ENCODE peak calls at places on chromosomes 7 and 10, in six cellular contexts. K is hepatocyte, C is B cell, H is cardiac muscle cell, U is mammary epithelial cell, P is NB4. E is an unnamed sample.

GRCh38 chr10:104576611-104577010 is 64.5 kb upstream of the SORCS3 start:
- DNase-seq in C (no peak), P (no peak), K (no peak), H (no peak), U (no peak), E (no peak)

GRCh38 chr10:24467094-24467493 is 256.6 kb downstream of the ARHGAP21 start:
- DNase-seq in K (no peak), H (no peak), P (no peak), U (peak), C (no peak), E (no peak)

GRCh38 chr7:44970521-44971051 is 8.2 kb downstream of the MYO1G start:
- DNase-seq in P (no peak), H (no peak), K (no peak), C (peak), U (no peak), E (no peak)

GRCh38 chr7:125061776-125062397 is 132.3 kb upstream of the POT1 start:
- DNase-seq in H (no peak), U (peak), P (peak), K (peak), C (no peak), E (no peak)

GRCh38 chr7:155885162-155886160 is 73.2 kb upstream of the SHH start:
- DNase-seq in P (no peak), C (no peak), U (no peak), H (no peak), K (peak), E (peak)

GRCh38 chr7:913736-914520 is 37.6 kb downstream of the GET4 start:
- DNase-seq in U (peak), P (no peak), K (no peak), C (no peak), H (no peak), E (peak)

GRCh38 chr7:101984141-101984879 is 166.9 kb downstream of the CUX1 start:
- DNase-seq in C (no peak), U (no peak), H (no peak), K (no peak), P (no peak), E (no peak)

GRCh38 chr7:78203042-78203720 is 404.6 kb downstream of the PHTF2 start:
- DNase-seq in K (no peak), C (no peak), P (no peak), U (no peak), H (no peak), E (no peak)

GRCh38 chr10:31320179-31320597 is 1.2 kb downstream of the ZEB1 start:
- DNase-seq in P (peak), C (peak), H (peak), U (peak), K (peak), E (peak)

GRCh38 chr7:42691030-42691639 is 220.7 kb downstream of the C7orf25 start:
- DNase-seq in U (peak), P (peak), H (peak), K (peak), C (no peak), E (no peak)

GRCh38 chr7:107286751-107287621 is 118.2 kb downstream of the HBP1 start:
- DNase-seq in C (no peak), H (no peak), K (no peak), U (no peak), P (no peak), E (no peak)

GRCh38 chr10:93208717-93209464 is 135.2 kb downstream of the CYP26A1 start:
- DNase-seq in H (no peak), P (no peak), U (peak), C (no peak), K (no peak), E (no peak)

GRCh38 chr7:45001138-45001694 is 1.2 kb downstream of the CCM2 start:
- DNase-seq in U (peak), K (peak), P (peak), H (no peak), C (peak), E (peak)

GRCh38 chr10:121043124-121043849 is 192.1 kb downstream of the WDR11 start:
- DNase-seq in P (no peak), H (no peak), U (no peak), C (no peak), K (peak), E (peak)

GRCh38 chr7:118153551-118154177 is 30.3 kb upstream of the LSM8 start:
- DNase-seq in C (no peak), P (peak), U (peak), H (peak), K (peak), E (peak)

GRCh38 chr10:57815926-57816325 is 451.8 kb downstream of the IPMK start:
- DNase-seq in U (peak), P (no peak), C (no peak), K (no peak), H (no peak), E (peak)

GRCh38 chr10:121661451-121661851 is 63.2 kb upstream of the FGFR2 start:
- DNase-seq in K (no peak), H (no peak), U (no peak), C (no peak), P (no peak), E (no peak)

GRCh38 chr10:69276503-69276902 is 1.8 kb upstream of the HK1 start:
- DNase-seq in U (no peak), H (no peak), C (no peak), K (no peak), P (no peak), E (no peak)

GRCh38 chr10:19119191-19119590 is 70.6 kb downstream of the MALRD1 start:
- DNase-seq in H (no peak), C (no peak), P (no peak), K (no peak), U (no peak), E (no peak)

DNA sequence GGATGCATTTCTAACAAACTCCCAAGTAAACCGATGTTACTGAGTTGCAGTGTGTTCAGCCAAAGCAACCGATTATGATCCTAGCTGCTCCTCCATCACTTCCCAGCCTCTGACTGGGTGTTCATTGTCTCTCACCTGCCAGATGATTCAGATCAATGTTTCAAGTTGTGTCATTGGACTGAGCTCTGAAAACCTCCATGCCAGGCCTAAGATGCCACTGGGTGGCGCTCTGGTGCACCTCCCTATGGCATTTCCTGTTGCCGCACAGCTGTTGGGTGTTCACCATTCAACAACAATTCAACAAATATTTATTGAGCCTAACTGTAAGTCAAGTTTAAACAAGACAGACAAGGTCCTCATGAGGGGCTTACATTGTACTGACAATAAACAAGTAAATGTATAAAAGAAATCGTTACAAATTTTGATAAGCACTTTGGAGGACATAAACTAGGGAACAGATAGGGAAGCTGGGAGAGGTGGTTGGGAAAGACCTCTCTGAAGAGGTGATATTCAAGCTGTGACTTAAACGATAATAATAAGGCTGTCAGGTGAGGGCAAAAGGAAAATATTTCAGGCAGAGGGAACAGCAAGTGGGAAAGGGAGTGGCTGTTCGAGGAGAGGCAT is 22.8 kb downstream of the RGR start:
- DNase-seq in H (peak), U (peak), K (peak), P (peak), C (no peak), E (peak)
- TF ChIP-seq CTCF in H (peak), U (peak), K (peak), P (peak), C (peak), E (no peak)

GRCh38 chr10:10811562-10811961 is 206.1 kb upstream of the CELF2 start:
- DNase-seq in U (no peak), H (no peak), K (no peak), C (no peak), P (no peak), E (no peak)
- TF ChIP-seq CTCF in U (no peak), H (no peak), K (no peak), C (no peak), P (no peak), E (no peak)

GRCh38 chr7:38424750-38425463 is 151.5 kb upstream of the TARP start:
- DNase-seq in P (peak), K (no peak), C (no peak), H (no peak), U (no peak), E (no peak)
- TF ChIP-seq CTCF in P (peak), K (no peak), C (no peak), H (peak), U (no peak), E (no peak)

GRCh38 chr10:52440612-52441285 is 126.7 kb downstream of the DKK1 start:
- DNase-seq in P (no peak), H (no peak), U (no peak), C (no peak), K (no peak), E (no peak)
- TF ChIP-seq CTCF in P (no peak), H (peak), U (no peak), C (no peak), K (no peak), E (no peak)

DNA sequence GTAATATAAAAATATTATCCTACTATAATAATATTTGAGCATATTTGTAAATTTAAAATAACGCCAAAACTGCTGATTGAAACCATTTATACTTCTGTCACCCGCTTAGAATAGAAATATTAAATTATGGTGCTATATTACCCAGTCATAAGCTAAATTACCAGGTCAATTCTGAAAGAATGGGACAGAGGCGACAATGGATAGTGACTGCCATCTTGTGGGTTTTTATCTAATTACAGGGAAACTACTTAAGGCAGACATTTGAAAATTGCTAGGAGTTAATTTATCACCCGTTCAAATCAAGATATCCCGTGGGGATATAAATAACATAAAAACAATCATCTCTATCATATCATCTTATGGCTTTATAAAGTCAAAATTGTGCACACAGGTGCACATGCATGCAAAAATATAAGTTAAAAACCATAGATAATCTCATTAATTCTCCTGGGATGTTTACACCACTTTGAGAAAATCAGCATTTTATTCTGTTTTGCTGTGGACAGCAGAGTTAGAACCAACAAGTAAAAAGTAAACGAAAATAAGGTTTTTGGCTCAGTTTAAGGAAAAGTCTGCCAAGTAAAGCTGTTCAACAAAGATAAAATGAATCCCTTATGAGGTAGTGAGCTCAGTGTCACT is 41.3 kb upstream of the HPSE2 start:
- DNase-seq in K (peak), U (no peak), P (peak), H (peak), C (no peak), E (no peak)
- TF ChIP-seq CTCF in K (peak), U (peak), P (peak), H (peak), C (peak), E (no peak)

DNA sequence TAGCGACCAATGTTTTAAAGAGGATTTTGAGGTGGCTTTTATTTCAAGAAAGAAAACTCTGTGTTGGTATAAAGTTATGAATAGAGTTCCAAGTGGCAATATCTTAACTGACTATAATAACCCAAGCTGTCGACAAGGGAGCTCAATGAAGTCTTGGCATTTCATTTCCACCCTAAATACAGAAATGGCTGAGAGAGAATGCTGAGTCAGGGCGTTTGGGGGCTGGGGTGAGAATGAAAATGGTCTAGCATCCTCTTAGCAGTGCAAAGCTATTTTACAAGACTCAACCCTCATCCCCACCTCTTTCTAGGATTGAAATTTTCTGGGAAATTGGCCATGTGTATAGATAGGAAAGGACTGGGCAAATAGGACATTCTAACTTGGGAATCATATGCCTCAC is 759.1 kb downstream of the KCNMA1 start:
- DNase-seq in P (no peak), H (no peak), C (no peak), K (no peak), U (no peak), E (no peak)
- TF ChIP-seq CTCF in P (no peak), H (no peak), C (no peak), K (no peak), U (no peak), E (no peak)

GRCh38 chr7:33191326-33191725 is 62.0 kb downstream of the BBS9 start:
- DNase-seq in K (peak), C (no peak), H (no peak), U (peak), P (no peak), E (peak)
- TF ChIP-seq CTCF in K (no peak), C (no peak), H (no peak), U (no peak), P (no peak), E (peak)